ENCODE peak calls at places on chromosomes 12 and 14, in ten cellular contexts. F is breast epithelium; A is neural progenitor cell; S is CD4-positive, CD25-positive, alpha-beta regulatory T cell; N is prostate gland; K is tibial artery; P is heart left ventricle; R is astrocyte; J is right lobe of liver; Q is kidney. E is an unnamed sample.
A peak's percentile ranks its signal among the peaks of the same experiment; 100 is the strongest.

GRCh38 chr12:24880732-24881131 is 68.2 kb downstream of the BCAT1 start:
- DNase-seq in P (no peak), R (peak; percentile 33), S (no peak), A (no peak), N (no peak), F (no peak), Q (no peak), J (no peak), K (no peak), E (peak; percentile 48)

GRCh38 chr14:89399594-89400068 is 17.4 kb downstream of the FOXN3 start:
- DNase-seq in A (peak; percentile 56), K (no peak), P (no peak), S (no peak), N (no peak), R (peak; percentile 86), F (no peak), Q (no peak), J (no peak), E (no peak)

GRCh38 chr12:93108958-93109357 is 179.9 kb upstream of the EEA1 start:
- DNase-seq in Q (no peak), F (no peak), R (no peak), S (no peak), P (no peak), K (no peak), N (no peak), J (no peak), A (no peak), E (no peak)

GRCh38 chr12:77947326-77947725 is 116.6 kb downstream of the NAV3 start:
- DNase-seq in F (no peak), K (no peak), R (peak; percentile 77), S (no peak), A (no peak), P (no peak), Q (no peak), J (no peak), N (no peak), E (no peak)

GRCh38 chr12:49231881-49232650 is 32.8 kb upstream of the TUBA1C start:
- DNase-seq in A (peak; percentile 28), R (peak; percentile 38), S (no peak), N (no peak), Q (no peak), K (no peak), F (no peak), P (no peak), J (no peak), E (no peak)

GRCh38 chr14:39015964-39016577 is 87.0 kb downstream of the SEC23A start:
- DNase-seq in K (no peak), R (no peak), N (no peak), P (no peak), F (no peak), A (no peak), Q (no peak), J (no peak), S (no peak), E (no peak)

GRCh38 chr12:39448038-39448437 is 5.1 kb upstream of the KIF21A start:
- DNase-seq in R (no peak), K (no peak), F (no peak), P (no peak), J (no peak), S (no peak), N (no peak), Q (no peak), A (no peak), E (no peak)

GRCh38 chr12:12749433-12749832 is 32.3 kb downstream of the CDKN1B start:
- DNase-seq in S (no peak), R (peak; percentile 41), Q (no peak), F (no peak), A (no peak), J (no peak), K (no peak), P (no peak), N (no peak), E (no peak)

GRCh38 chr14:104383931-104384775 is 195.4 kb upstream of the C14orf180 start:
- DNase-seq in P (peak; percentile 27), R (no peak), J (no peak), A (peak; percentile 56), F (peak; percentile 30), Q (peak; percentile 73), N (no peak), K (peak; percentile 14), S (no peak), E (no peak)

GRCh38 chr14:95157987-95158712 is 821 bp upstream of the DICER1 start:
- DNase-seq in N (no peak), K (no peak), Q (no peak), A (no peak), J (peak; percentile 36), S (peak; percentile 44), F (no peak), R (no peak), P (no peak), E (no peak)

GRCh38 chr12:45789025-45789424 is 59.5 kb downstream of the ARID2 start:
- DNase-seq in Q (no peak), S (no peak), P (no peak), A (no peak), R (no peak), J (no peak), N (no peak), K (no peak), F (no peak), E (no peak)

GRCh38 chr12:89384050-89384749 is 31.9 kb upstream of the DUSP6 start:
- DNase-seq in N (peak; percentile 60), A (peak; percentile 48), F (peak; percentile 54), S (no peak), R (peak; percentile 85), Q (no peak), J (peak; percentile 44), P (peak; percentile 73), K (peak; percentile 50), E (peak; percentile 60)

GRCh38 chr12:49160415-49160814 is 28.5 kb downstream of the TUBA1A start:
- DNase-seq in S (peak; percentile 9), N (no peak), A (no peak), P (no peak), F (no peak), R (no peak), K (no peak), J (no peak), Q (no peak), E (no peak)

GRCh38 chr12:13982010-13982409 is 608 bp upstream of the GRIN2B start:
- DNase-seq in Q (no peak), F (no peak), J (no peak), R (no peak), N (no peak), P (no peak), K (no peak), A (peak; percentile 85), S (no peak), E (no peak)

GRCh38 chr14:78152246-78153068 is 17.7 kb upstream of the NRXN3 start:
- DNase-seq in K (no peak), N (no peak), P (no peak), S (peak; percentile 1), R (no peak), F (no peak), Q (no peak), A (no peak), J (no peak), E (no peak)

GRCh38 chr12:26971963-26972362 is 33.7 kb downstream of the FGFR1OP2 start:
- DNase-seq in K (no peak), Q (no peak), S (peak; percentile 69), R (no peak), A (no peak), N (no peak), P (no peak), F (no peak), J (no peak), E (no peak)

GRCh38 chr12:132575661-132576060 is 34.7 kb downstream of the LRCOL1 start:
- DNase-seq in S (no peak), A (no peak), F (no peak), R (no peak), N (no peak), K (no peak), P (no peak), Q (no peak), J (no peak), E (no peak)
- H3K36me3 ChIP-seq in S (peaks cover 4% of the 10 kb centered on the region), A (no peaks in the 10 kb centered on the region), F (peaks cover 10% of the 10 kb centered on the region), R (peaks cover 3% of the 10 kb centered on the region), N (peaks cover 5% of the 10 kb centered on the region), K (peaks cover 78% of the 10 kb centered on the region), P (peaks cover 64% of the 10 kb centered on the region), Q (peaks cover 11% of the 10 kb centered on the region), J (no peaks in the 10 kb centered on the region), E (peaks cover 5% of the 10 kb centered on the region)

DNA sequence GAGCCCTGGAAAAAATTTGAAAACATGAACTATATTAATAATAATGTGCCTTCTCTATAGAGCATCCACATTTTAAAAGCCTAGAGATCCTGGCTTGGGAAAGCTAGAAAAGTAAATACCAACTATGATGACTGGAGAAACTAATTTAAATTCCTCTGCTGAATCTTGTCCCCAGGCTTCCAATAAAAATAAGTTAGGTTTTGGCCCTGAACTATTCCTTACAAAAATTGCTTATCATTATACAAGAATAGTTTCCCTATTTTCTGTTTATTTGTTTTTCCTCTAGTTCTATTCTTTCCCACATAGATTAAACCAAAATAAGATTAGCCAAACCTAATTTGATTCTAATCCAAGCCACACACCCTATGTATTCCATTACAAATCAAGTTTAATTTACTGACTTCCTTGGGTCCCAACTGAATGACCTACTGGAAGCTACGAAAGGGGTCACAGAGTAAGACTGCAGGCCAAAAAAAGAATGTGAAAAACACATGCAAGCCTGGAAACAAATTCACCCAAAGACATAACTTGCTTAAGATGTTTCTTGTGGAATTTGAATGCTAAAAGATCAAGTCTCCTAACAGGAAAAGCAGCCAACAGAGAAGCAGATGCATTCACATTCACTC is 133.0 kb downstream of the PAWR start:
- DNase-seq in K (no peak), A (no peak), J (no peak), R (peak; percentile 34), Q (no peak), N (no peak), S (no peak), F (no peak), P (no peak), E (no peak)
- H3K4me3 ChIP-seq in K (no peak overlapping the region), A (no peak overlapping the region), J (no peak overlapping the region), R (no peak overlapping the region), Q (no peak overlapping the region), N (no peak overlapping the region), S (no peak overlapping the region), F (no peak overlapping the region), P (no peak overlapping the region), E (no peak overlapping the region)

GRCh38 chr12:132066345-132066685 is 77.8 kb downstream of the DDX51 start:
- DNase-seq in Q (no peak), K (no peak), J (no peak), N (no peak), F (no peak), S (peak; percentile 61), P (no peak), R (no peak), A (no peak), E (no peak)
- H3K4me1 ChIP-seq in Q (no peaks in the 10 kb centered on the region), K (no peaks in the 10 kb centered on the region), J (no peaks in the 10 kb centered on the region), N (no peaks in the 10 kb centered on the region), F (no peaks in the 10 kb centered on the region), S (peaks cover 11% of the 10 kb centered on the region), P (peaks cover 2% of the 10 kb centered on the region), R (no peaks in the 10 kb centered on the region), A (no peaks in the 10 kb centered on the region), E (no peaks in the 10 kb centered on the region)

DNA sequence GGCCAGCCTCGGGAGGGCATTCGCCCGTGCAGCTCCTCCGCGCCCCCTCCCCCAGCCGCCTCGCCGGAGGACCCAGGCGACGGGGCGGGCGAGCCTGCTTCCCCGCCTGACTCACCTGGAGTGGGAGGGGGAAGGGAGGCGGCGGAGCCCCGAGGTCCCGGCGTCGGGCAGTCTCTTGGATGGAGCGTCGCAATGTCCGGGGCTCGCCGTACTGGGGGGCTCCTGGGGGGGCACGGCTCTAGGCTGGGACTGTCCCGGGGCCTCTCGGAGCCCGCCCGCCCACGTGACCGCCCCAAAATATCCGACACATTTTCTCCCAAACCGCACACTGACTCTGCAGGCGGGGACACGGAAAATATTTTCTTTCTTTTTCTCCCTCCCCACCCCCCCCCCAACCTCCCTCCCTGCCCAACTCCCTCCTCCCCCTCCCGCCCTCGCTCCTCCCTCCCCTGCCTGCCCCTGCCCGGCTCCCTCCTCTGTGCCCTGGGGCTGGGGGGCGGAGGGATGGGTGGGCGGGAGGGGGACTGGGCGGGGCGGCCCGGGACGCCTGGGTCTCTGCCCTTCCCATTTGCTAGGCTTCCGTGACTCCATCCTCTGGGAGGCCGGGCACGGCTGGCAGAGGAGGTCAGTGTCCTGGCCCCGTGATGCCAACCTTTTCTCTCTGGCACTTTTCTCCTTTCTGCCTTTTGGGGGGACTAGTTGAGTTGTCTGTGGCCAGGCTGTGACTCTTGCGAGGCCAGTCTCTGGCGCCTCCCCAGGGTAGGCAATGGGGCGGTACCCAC is at the start of gene RARG:
- DNase-seq in A (peak; percentile 72), N (peak; percentile 66), J (no peak), K (peak; percentile 74), S (peak; percentile 69), P (no peak), Q (peak; percentile 94), R (peak; percentile 27), F (peak; percentile 81), E (peak; percentile 56)
- H3K36me3 ChIP-seq in A (no peaks in the 10 kb centered on the region), N (no peaks in the 10 kb centered on the region), J (no peaks in the 10 kb centered on the region), K (peaks cover 7% of the 10 kb centered on the region), S (no peaks in the 10 kb centered on the region), P (no peaks in the 10 kb centered on the region), Q (no peaks in the 10 kb centered on the region), R (no peaks in the 10 kb centered on the region), F (no peaks in the 10 kb centered on the region), E (no peaks in the 10 kb centered on the region)